ENCODE peak calls at places on chromosome X, in nine cellular contexts. I is HCT116; T is cardiac muscle cell; A is AG04450; C is cardiac fibroblast; Z is CD8-positive, alpha-beta T cell; Q is endodermal cell; G is thoracic aorta; J is ascending aorta. E is an unnamed sample.

GRCh38 chrX:46628406-46629371 is 55.1 kb downstream of the CHST7 start:
- DNase-seq in J (no peak), Z (no peak), T (peak), I (no peak), A (peak), Q (no peak), C (peak), G (peak), E (peak)

GRCh38 chrX:69221239-69222102 is 56.2 kb upstream of the PJA1 start:
- DNase-seq in Z (no peak), Q (peak), C (no peak), G (no peak), I (no peak), A (no peak), J (no peak), T (no peak), E (no peak)

GRCh38 chrX:150150081-150150779 is 211.9 kb upstream of the EOLA2 start:
- DNase-seq in Q (no peak), T (no peak), Z (no peak), J (no peak), A (no peak), C (no peak), G (no peak), I (no peak), E (peak)

GRCh38 chrX:143754183-143754582 is 33.6 kb upstream of the SPANXN2 start:
- DNase-seq in I (no peak), Q (no peak), G (no peak), J (no peak), C (no peak), A (no peak), Z (no peak), T (no peak), E (no peak)

GRCh38 chrX:151396042-151396826 is 772 bp upstream of the VMA21 start:
- DNase-seq in A (peak), J (peak), G (peak), Z (no peak), C (peak), I (no peak), T (no peak), Q (no peak), E (peak)

GRCh38 chrX:115894087-115894486 is 276.5 kb upstream of the AGTR2 start:
- DNase-seq in G (no peak), Q (no peak), Z (no peak), J (peak), C (peak), T (peak), A (no peak), I (peak), E (peak)

GRCh38 chrX:155819966-155820491 is 61.1 kb upstream of the VAMP7 start:
- DNase-seq in I (peak), G (no peak), C (peak), Q (peak), Z (peak), A (peak), J (peak), T (peak), E (peak)

GRCh38 chrX:106404512-106404911 is 207.3 kb upstream of the RADX start:
- DNase-seq in I (peak), A (no peak), T (no peak), Z (no peak), J (no peak), G (no peak), C (no peak), Q (no peak), E (no peak)

GRCh38 chrX:148500428-148501120 is at the start of gene AFF2:
- DNase-seq in I (no peak), C (peak), T (peak), Z (no peak), A (no peak), J (no peak), G (no peak), Q (peak), E (peak)

GRCh38 chrX:40389555-40389954 is 191.2 kb upstream of the ATP6AP2 start:
- DNase-seq in Z (no peak), Q (no peak), I (no peak), A (no peak), G (no peak), T (no peak), C (no peak), J (no peak), E (no peak)

GRCh38 chrX:71556026-71556425 is 22.2 kb upstream of the GCNA start:
- DNase-seq in C (no peak), A (no peak), Q (no peak), Z (no peak), T (no peak), I (no peak), G (no peak), J (no peak), E (no peak)

GRCh38 chrX:12327836-12328235 is 189.6 kb downstream of the FRMPD4 start:
- DNase-seq in T (no peak), I (no peak), A (no peak), Z (no peak), J (no peak), C (peak), Q (no peak), G (no peak), E (no peak)

GRCh38 chrX:37434362-37434761 is 85.2 kb downstream of the PRRG1 start:
- DNase-seq in I (no peak), Z (no peak), A (no peak), Q (no peak), J (no peak), T (no peak), C (peak), G (no peak), E (no peak)

GRCh38 chrX:56813318-56813837 is 84.3 kb downstream of the NBDY start:
- DNase-seq in Q (peak), Z (no peak), C (peak), A (no peak), J (peak), I (no peak), G (no peak), T (peak), E (peak)

GRCh38 chrX:40912576-40912975 is 172.7 kb upstream of the USP9X start:
- DNase-seq in A (no peak), C (no peak), Q (no peak), Z (no peak), T (no peak), J (no peak), G (no peak), I (no peak), E (no peak)

GRCh38 chrX:15761564-15762191 is 23.6 kb downstream of the CA5B start:
- DNase-seq in Z (no peak), A (no peak), T (peak), I (no peak), J (no peak), Q (peak), C (peak), G (no peak), E (peak)

GRCh38 chrX:80792205-80792604 is 17.5 kb downstream of the BRWD3 start:
- DNase-seq in G (no peak), Z (no peak), J (no peak), Q (no peak), I (no peak), C (peak), T (peak), A (no peak), E (peak)

GRCh38 chrX:72554448-72555140 is 18.0 kb downstream of the HDAC8 start:
- DNase-seq in J (peak), C (peak), T (peak), Z (no peak), Q (peak), I (peak), G (no peak), A (no peak), E (no peak)

GRCh38 chrX:155148724-155149537 is 67.3 kb upstream of the VBP1 start:
- DNase-seq in I (no peak), J (no peak), G (no peak), T (peak), A (no peak), Z (peak), Q (peak), C (peak), E (peak)

GRCh38 chrX:154750301-154751120 is at the start of gene GAB3:
- DNase-seq in A (no peak), Z (no peak), J (no peak), T (peak), G (no peak), Q (peak), I (no peak), C (peak), E (peak)

GRCh38 chrX:135596495-135596894 is 76.0 kb downstream of the INTS6L start:
- DNase-seq in T (peak), Q (peak), Z (peak), G (no peak), J (no peak), I (peak), A (no peak), C (peak), E (peak)

GRCh38 chrX:136708348-136708747 is 60.4 kb downstream of the CD40LG start:
- DNase-seq in A (no peak), T (no peak), C (peak), G (no peak), J (no peak), I (no peak), Q (no peak), Z (no peak), E (peak)

GRCh38 chrX:81259008-81259713 is 57.3 kb downstream of the SH3BGRL start:
- DNase-seq in C (peak), T (peak), A (peak), G (no peak), I (no peak), J (no peak), Q (no peak), Z (no peak), E (peak)

GRCh38 chrX:80648023-80648422 is 161.7 kb downstream of the BRWD3 start:
- DNase-seq in C (peak), Z (no peak), I (no peak), T (peak), J (no peak), G (no peak), Q (no peak), A (no peak), E (peak)

GRCh38 chrX:134990475-134991473 is at the start of gene SMIM10:
- DNase-seq in C (peak), Z (no peak), A (no peak), I (no peak), T (peak), J (peak), Q (peak), G (peak), E (peak)

GRCh38 chrX:44765556-44765955 is 78.3 kb upstream of the DUSP21 start:
- DNase-seq in Z (no peak), C (peak), A (no peak), G (no peak), J (no peak), T (no peak), I (no peak), Q (no peak), E (peak)

GRCh38 chrX:94524867-94525266 is 850.9 kb downstream of the FAM133A start:
- DNase-seq in I (no peak), C (no peak), J (no peak), Z (no peak), A (no peak), T (no peak), G (no peak), Q (peak), E (no peak)

GRCh38 chrX:31435592-31435991 is 363.8 kb upstream of the FTHL17 start:
- DNase-seq in Z (no peak), J (no peak), I (no peak), Q (peak), T (peak), C (peak), A (no peak), G (no peak), E (no peak)

GRCh38 chrX:54483946-54484345 is 12.1 kb downstream of the FGD1 start:
- DNase-seq in Q (no peak), A (no peak), C (no peak), J (no peak), Z (no peak), T (no peak), I (no peak), G (no peak), E (no peak)

DNA sequence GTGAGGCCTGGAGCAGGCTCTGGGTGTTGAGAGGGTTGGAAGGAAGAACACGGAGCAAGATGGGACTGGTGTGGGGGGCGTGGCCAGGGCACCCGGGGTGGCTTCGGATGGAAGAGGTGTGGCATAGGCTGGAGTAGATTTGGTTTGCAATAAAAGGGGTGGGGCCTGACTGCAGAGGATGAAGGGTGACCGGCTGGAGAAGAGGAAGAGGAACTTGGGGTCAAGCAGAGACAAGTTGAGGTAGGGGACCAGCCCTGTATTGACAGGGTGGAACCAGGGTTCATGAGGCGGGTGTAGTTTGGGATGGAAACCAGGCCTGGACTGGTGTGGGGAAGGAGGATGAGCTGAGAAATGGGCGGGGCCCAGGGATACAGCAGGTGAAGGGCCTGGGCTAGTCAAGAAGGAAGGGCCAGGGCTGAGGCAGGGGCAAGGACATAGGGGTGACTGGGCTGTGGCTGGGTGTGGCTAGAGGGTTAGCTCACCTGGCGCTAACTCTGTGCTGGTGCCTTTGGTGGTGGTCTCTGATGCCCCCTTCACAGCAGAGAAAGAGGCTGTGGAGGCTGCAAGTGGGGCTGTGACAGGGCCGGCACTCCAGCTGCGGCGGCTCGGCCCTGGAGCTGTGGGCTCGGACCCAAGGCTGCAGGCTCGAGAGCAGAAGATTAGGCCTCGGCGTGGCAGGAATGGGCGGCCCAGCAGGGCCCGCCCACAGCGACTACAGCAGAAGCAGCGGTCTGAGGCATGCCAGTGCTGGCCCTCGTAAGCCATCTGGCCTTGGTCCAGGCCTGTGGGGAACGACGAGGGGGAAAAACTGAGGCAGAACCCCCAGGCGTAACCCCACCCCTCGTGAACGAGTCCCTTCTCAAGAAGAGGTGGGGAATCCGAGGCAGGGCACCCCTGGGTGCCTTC is 5.0 kb downstream of the PLP2 start:
- DNase-seq in T (no peak), Z (no peak), C (no peak), G (no peak), Q (no peak), I (no peak), J (no peak), A (no peak), E (no peak)
- H3K4me3 ChIP-seq in T (no peak), Z (no peak), C (no peak), G (no peak), Q (no peak), I (no peak), J (no peak), A (no peak), E (no peak)

GRCh38 chrX:110669572-110669971 is 126.0 kb downstream of the CHRDL1 start:
- DNase-seq in I (no peak), A (no peak), J (no peak), T (no peak), G (no peak), Q (no peak), Z (no peak), C (no peak), E (no peak)

GRCh38 chrX:110667706-110668105 is 127.9 kb downstream of the CHRDL1 start:
- DNase-seq in T (no peak), C (no peak), A (no peak), Q (peak), J (no peak), Z (no peak), G (no peak), I (no peak), E (no peak)

GRCh38 chrX:110665223-110665622 is 130.4 kb downstream of the CHRDL1 start:
- DNase-seq in G (no peak), Q (no peak), C (no peak), A (no peak), J (no peak), Z (no peak), T (no peak), I (no peak), E (no peak)

GRCh38 chrX:110671068-110671803 is 124.4 kb downstream of the CHRDL1 start:
- DNase-seq in T (no peak), A (no peak), I (no peak), C (no peak), J (no peak), G (no peak), Q (no peak), Z (no peak), E (peak)

DNA sequence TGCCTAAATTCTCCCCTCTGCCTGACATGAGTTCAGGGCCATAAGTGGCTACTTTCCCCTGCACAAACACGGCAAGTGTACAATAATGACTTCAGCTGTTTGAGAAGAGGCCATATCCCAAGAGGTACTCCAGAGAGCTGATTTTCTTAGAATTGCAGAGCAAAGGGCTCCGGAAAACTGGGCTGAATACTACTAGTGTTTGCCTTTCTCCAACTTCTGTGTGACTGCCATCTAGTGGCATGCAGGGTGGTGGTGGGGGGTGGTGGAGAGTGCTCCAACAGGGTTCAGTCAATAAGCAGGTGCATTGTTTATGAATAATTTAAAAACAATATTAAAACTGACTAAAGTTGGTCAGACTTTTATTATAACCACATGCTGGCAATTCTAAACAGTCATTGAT is 130.0 kb downstream of the CHRDL1 start:
- DNase-seq in A (no peak), G (no peak), C (peak), I (no peak), T (peak), J (no peak), Z (no peak), Q (peak), E (peak)
- TF ChIP-seq CTCF in A (peak), G (no peak), C (peak), I (peak), T (peak), J (no peak), Z (no peak), Q (peak), E (peak)

GRCh38 chrX:49058794-49059193 is at the start of gene CCDC120:
- DNase-seq in Q (peak), A (no peak), Z (no peak), I (no peak), G (no peak), C (no peak), J (no peak), T (no peak), E (no peak)

GRCh38 chrX:49061916-49062315 is 3.1 kb downstream of the CCDC120 start:
- DNase-seq in G (no peak), I (no peak), A (no peak), C (no peak), J (no peak), Q (no peak), T (no peak), Z (no peak), E (no peak)

GRCh38 chrX:49060914-49061313 is 2.1 kb downstream of the CCDC120 start:
- DNase-seq in C (no peak), A (no peak), J (no peak), Z (no peak), G (no peak), T (no peak), Q (no peak), I (no peak), E (no peak)

GRCh38 chrX:49061490-49061889 is 2.7 kb downstream of the CCDC120 start:
- DNase-seq in I (no peak), Z (no peak), Q (no peak), G (no peak), A (no peak), J (no peak), T (no peak), C (no peak), E (no peak)

GRCh38 chrX:49059209-49060191 is 701 bp downstream of the CCDC120 start:
- DNase-seq in Z (no peak), C (no peak), I (no peak), G (no peak), Q (no peak), A (no peak), T (no peak), J (no peak), E (no peak)
- H3K4me3 ChIP-seq in Z (no peak), C (no peak), I (peak), G (no peak), Q (peak), A (no peak), T (no peak), J (no peak), E (no peak)

DNA sequence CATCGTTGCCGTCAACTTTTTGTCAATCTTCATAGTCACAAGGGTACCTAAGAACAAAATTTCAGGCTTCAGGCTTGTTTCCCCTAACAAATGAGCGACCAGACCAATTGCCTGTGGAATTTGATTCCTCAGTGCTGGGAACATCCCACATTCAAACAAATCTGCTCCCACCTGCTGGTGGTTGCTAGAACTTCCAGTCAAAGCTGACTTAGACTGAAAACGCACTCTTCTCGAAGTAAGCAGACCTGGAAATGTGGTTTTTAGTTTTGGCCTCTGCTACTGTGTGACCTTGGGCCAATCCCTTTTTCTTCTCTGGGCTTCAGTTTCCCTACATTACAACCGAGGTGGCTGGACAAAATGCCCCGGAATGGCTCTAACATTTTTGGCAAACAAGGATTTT is 1.8 kb upstream of the GABRQ start:
- DNase-seq in T (peak), Q (peak), C (peak), I (peak), A (peak), Z (no peak), G (no peak), J (no peak), E (peak)
- TF ChIP-seq CTCF in T (peak), Q (peak), C (peak), I (peak), A (peak), Z (no peak), G (peak), J (peak), E (peak)

DNA sequence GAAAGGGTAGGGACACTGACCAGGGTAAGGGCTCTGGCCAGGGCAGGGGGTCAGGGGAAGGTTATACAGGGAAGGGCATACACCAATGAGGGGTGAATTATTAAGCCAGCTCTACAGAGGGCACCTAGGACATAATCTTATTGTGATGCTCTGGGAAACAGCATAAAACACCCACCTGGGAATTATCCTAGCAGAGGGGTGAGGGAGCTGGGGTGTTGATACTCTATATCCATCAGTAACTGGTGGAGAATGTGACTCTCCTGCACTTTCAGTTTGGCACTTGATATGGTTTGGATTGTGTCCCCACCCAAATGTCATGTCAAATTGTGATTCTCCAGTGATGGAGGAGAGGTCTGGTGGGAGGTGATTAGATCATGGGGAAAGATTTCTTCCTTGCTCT is 291.2 kb downstream of the ASMT start:
- DNase-seq in Q (no peak), I (no peak), J (no peak), A (no peak), G (no peak), C (no peak), T (no peak), Z (no peak), E (no peak)
- H3K4me3 ChIP-seq in Q (no peak), I (no peak), J (no peak), A (no peak), G (no peak), C (no peak), T (no peak), Z (no peak), E (no peak)

DNA sequence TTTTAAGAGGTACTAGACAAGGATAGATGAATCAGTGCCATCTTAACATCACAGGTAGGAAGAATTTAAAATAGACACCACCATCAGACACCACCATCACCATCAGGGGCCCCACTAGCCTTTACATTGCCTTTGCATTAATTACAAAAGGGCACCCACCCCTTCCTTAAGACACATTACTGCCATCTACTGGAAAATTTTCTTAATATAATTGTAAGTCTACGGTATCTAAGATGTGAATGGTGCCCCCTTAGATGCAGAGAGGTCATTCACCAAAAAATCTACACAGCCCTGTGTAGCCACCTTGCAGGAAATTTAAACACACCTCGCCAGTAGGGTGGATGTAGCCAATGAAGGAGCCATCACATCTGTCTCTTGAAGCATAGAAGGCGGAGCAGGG is 184.1 kb downstream of the MID1IP1 start:
- DNase-seq in Z (no peak), I (no peak), Q (no peak), T (peak), G (no peak), J (no peak), A (no peak), C (peak), E (peak)
- TF ChIP-seq CTCF in Z (no peak), I (peak), Q (peak), T (peak), G (no peak), J (peak), A (peak), C (no peak), E (peak)

GRCh38 chrX:49155900-49156837 is 6.4 kb upstream of the MAGIX start:
- DNase-seq in Q (peak), G (peak), J (peak), A (no peak), T (peak), Z (peak), I (peak), C (peak), E (peak)
- H3K4me3 ChIP-seq in Q (peak), G (peak), J (peak), A (peak), T (peak), Z (peak), I (peak), C (peak), E (peak)